ENCODE peak calls at places on chromosome 9, in eight cellular contexts. Y, B, R, G, F, P, N and J are unnamed samples.

GRCh38 chr9:131605770-131606590 is 60.7 kb downstream of the PRRT1B start:
- DNase-seq in Y (no peak), B (no peak), R (no peak), G (no peak), F (no peak), P (no peak), N (no peak), J (no peak)

GRCh38 chr9:40927851-40928802 is 200.4 kb downstream of the FOXD4L6 start:
- DNase-seq in Y (no peak), B (no peak), R (no peak), G (no peak), F (no peak), P (no peak), N (no peak), J (no peak)

GRCh38 chr9:88789785-88790184 is 201.5 kb upstream of the S1PR3 start:
- DNase-seq in Y (no peak), B (no peak), R (peak; percentile 64), G (no peak), F (no peak), P (no peak), N (no peak), J (no peak)

GRCh38 chr9:122225323-122226141 is 3.2 kb downstream of the LHX6 start:
- DNase-seq in Y (no peak), B (no peak), R (no peak), G (no peak), F (no peak), P (no peak), N (peak; percentile 49), J (no peak)

GRCh38 chr9:35842020-35842745 is 13.2 kb downstream of the TMEM8B start:
- DNase-seq in Y (no peak), B (no peak), R (no peak), G (no peak), F (peak; percentile 69), P (peak; percentile 16), N (no peak), J (no peak)

GRCh38 chr9:138052322-138052615 is 174.7 kb downstream of the CACNA1B start:
- DNase-seq in Y (no peak), B (no peak), R (no peak), G (no peak), F (peak; percentile 50), P (no peak), N (no peak), J (no peak)

GRCh38 chr9:129517006-129517405 is 103.9 kb downstream of the C9orf50 start:
- DNase-seq in Y (no peak), B (no peak), R (no peak), G (no peak), F (no peak), P (no peak), N (no peak), J (no peak)

GRCh38 chr9:19408316-19408692 is 505 bp upstream of the ACER2 start:
- DNase-seq in Y (peak; percentile 71), B (peak; percentile 31), R (no peak), G (no peak), F (peak; percentile 92), P (no peak), N (no peak), J (peak; percentile 15)

GRCh38 chr9:77997611-77998349 is 33.8 kb downstream of the GNAQ start:
- DNase-seq in Y (peak; percentile 43), B (no peak), R (no peak), G (no peak), F (peak; percentile 81), P (no peak), N (peak; percentile 30), J (no peak)

GRCh38 chr9:131875828-131876485 is 136.1 kb upstream of the RAPGEF1 start:
- DNase-seq in Y (no peak), B (no peak), R (no peak), G (no peak), F (peak; percentile 36), P (peak; percentile 71), N (no peak), J (no peak)

GRCh38 chr9:97419315-97419867 is 7.5 kb downstream of the TDRD7 start:
- DNase-seq in Y (no peak), B (no peak), R (no peak), G (no peak), F (no peak), P (peak; percentile 73), N (no peak), J (no peak)

GRCh38 chr9:137878146-137878941 is 762 bp downstream of the CACNA1B start:
- DNase-seq in Y (no peak), B (peak; percentile 62), R (no peak), G (no peak), F (no peak), P (no peak), N (peak; percentile 95), J (peak; percentile 91)

GRCh38 chr9:34993502-34994428 is 4.2 kb downstream of the DNAJB5 start:
- DNase-seq in Y (peak; percentile 85), B (no peak), R (no peak), G (no peak), F (peak; percentile 74), P (no peak), N (no peak), J (no peak)

GRCh38 chr9:74777136-74777879 is 110.4 kb downstream of the TRPM6 start:
- DNase-seq in Y (peak; percentile 44), B (peak; percentile 51), R (peak; percentile 52), G (peak; percentile 34), F (peak; percentile 83), P (peak; percentile 42), N (peak; percentile 75), J (peak; percentile 74)

GRCh38 chr9:105672711-105673234 is 10.5 kb downstream of the TAL2 start:
- DNase-seq in Y (no peak), B (no peak), R (no peak), G (no peak), F (no peak), P (no peak), N (no peak), J (no peak)

GRCh38 chr9:16656432-16657169 is 213.9 kb downstream of the BNC2 start:
- DNase-seq in Y (no peak), B (no peak), R (no peak), G (no peak), F (no peak), P (no peak), N (no peak), J (no peak)

GRCh38 chr9:97802276-97802675 is 50.8 kb upstream of the FOXE1 start:
- DNase-seq in Y (no peak), B (no peak), R (peak; percentile 91), G (no peak), F (no peak), P (peak; percentile 25), N (no peak), J (no peak)

GRCh38 chr9:4879098-4879497 is 86.4 kb downstream of the RCL1 start:
- DNase-seq in Y (no peak), B (no peak), R (no peak), G (no peak), F (no peak), P (no peak), N (no peak), J (no peak)

GRCh38 chr9:70979971-70980370 is 141.4 kb downstream of the TRPM3 start:
- DNase-seq in Y (no peak), B (no peak), R (no peak), G (no peak), F (no peak), P (no peak), N (no peak), J (no peak)

GRCh38 chr9:97598461-97599288 is 34.5 kb downstream of the TSTD2 start:
- DNase-seq in Y (peak; percentile 63), B (peak; percentile 81), R (peak; percentile 69), G (peak; percentile 47), F (peak; percentile 85), P (peak; percentile 71), N (peak; percentile 72), J (peak; percentile 81)

GRCh38 chr9:69180670-69181069 is 6.6 kb downstream of the TJP2 start:
- DNase-seq in Y (no peak), B (no peak), R (peak; percentile 99), G (no peak), F (no peak), P (peak; percentile 98), N (no peak), J (no peak)

GRCh38 chr9:76615149-76615548 is 149.1 kb upstream of the PCA3 start:
- DNase-seq in Y (no peak), B (no peak), R (no peak), G (no peak), F (no peak), P (no peak), N (no peak), J (no peak)

GRCh38 chr9:95316274-95316673 is 1.2 kb downstream of the FANCC start:
- DNase-seq in Y (no peak), B (no peak), R (no peak), G (no peak), F (no peak), P (no peak), N (no peak), J (no peak)

GRCh38 chr9:80648336-80648735 is 1041.0 kb downstream of the TLE1 start:
- DNase-seq in Y (no peak), B (no peak), R (no peak), G (no peak), F (no peak), P (no peak), N (no peak), J (no peak)

GRCh38 chr9:71504636-71505035 is 263.7 kb downstream of the CEMIP2 start:
- DNase-seq in Y (no peak), B (no peak), R (no peak), G (no peak), F (no peak), P (no peak), N (no peak), J (no peak)

GRCh38 chr9:128190013-128190412 is 1.4 kb downstream of the CIZ1 start:
- DNase-seq in Y (no peak), B (no peak), R (no peak), G (no peak), F (no peak), P (no peak), N (no peak), J (no peak)

GRCh38 chr9:108535526-108535925 is 320.3 kb downstream of the ACTL7B start:
- DNase-seq in Y (no peak), B (no peak), R (no peak), G (no peak), F (no peak), P (no peak), N (no peak), J (peak; percentile 13)
- TF ChIP-seq CTCF in Y (peak; percentile 56), B (peak; percentile 15), R (peak; percentile 44), G (no peak), F (no peak), P (peak; percentile 29), N (peak; percentile 49), J (peak; percentile 64)

GRCh38 chr9:83749706-83750105 is 41.9 kb upstream of the UBQLN1 start:
- DNase-seq in Y (no peak), B (no peak), R (no peak), G (no peak), F (no peak), P (no peak), N (no peak), J (no peak)

GRCh38 chr9:83744206-83744605 is 36.4 kb upstream of the UBQLN1 start:
- DNase-seq in Y (no peak), B (no peak), R (no peak), G (no peak), F (no peak), P (no peak), N (no peak), J (no peak)
- TF ChIP-seq CTCF in Y (no peak), B (no peak), R (no peak), G (no peak), F (no peak), P (no peak), N (no peak), J (no peak)

GRCh38 chr9:92657296-92658094 is 12.4 kb downstream of the IPPK start:
- DNase-seq in Y (no peak), B (no peak), R (no peak), G (no peak), F (peak; percentile 79), P (no peak), N (no peak), J (no peak)
- TF ChIP-seq CTCF in Y (no peak), B (no peak), R (no peak), G (no peak), F (no peak), P (no peak), N (no peak), J (no peak)

GRCh38 chr9:134637241-134637640 is 4.4 kb upstream of the COL5A1 start:
- DNase-seq in Y (peak; percentile 11), B (no peak), R (no peak), G (no peak), F (peak; percentile 66), P (no peak), N (no peak), J (no peak)
- TF ChIP-seq CTCF in Y (no peak), B (no peak), R (no peak), G (no peak), F (no peak), P (peak; percentile 7), N (no peak), J (no peak)